ENCODE peak calls at places on chromosomes 3 and 15, in ten cellular contexts. V is spleen, T is right lobe of liver, U is stomach, C is testis, X is A549, G is ovary, N is heart left ventricle, O is uterus, Z is body of pancreas. S is an unnamed sample.

GRCh38 chr3:7759630-7760029 is 742.0 kb upstream of the LMCD1 start:
- DNase-seq in Z (no peak), O (no peak), N (no peak), C (no peak), T (no peak), X (no peak), V (no peak), G (no peak), U (no peak), S (no peak)

GRCh38 chr3:186142556-186142955 is 33.7 kb upstream of the ETV5 start:
- DNase-seq in Z (no peak), V (no peak), N (no peak), C (no peak), X (no peak), O (no peak), G (no peak), T (no peak), U (no peak), S (no peak)

GRCh38 chr15:48717458-48717857 is 71.9 kb upstream of the FBN1 start:
- DNase-seq in V (no peak), T (no peak), X (no peak), N (no peak), U (no peak), Z (no peak), G (no peak), C (no peak), O (no peak), S (peak)

GRCh38 chr15:69535101-69535638 is 82.6 kb downstream of the RPLP1 start:
- DNase-seq in X (no peak), Z (no peak), N (no peak), C (no peak), T (no peak), V (no peak), G (no peak), O (no peak), U (no peak), S (no peak)

GRCh38 chr3:16448691-16449090 is 64.8 kb downstream of the RFTN1 start:
- DNase-seq in V (no peak), X (peak), U (peak), G (peak), O (peak), N (peak), Z (peak), C (peak), T (no peak), S (no peak)

GRCh38 chr15:58840048-58840447 is 68.9 kb downstream of the MINDY2 start:
- DNase-seq in N (no peak), V (no peak), U (no peak), T (no peak), Z (no peak), G (no peak), C (no peak), X (no peak), O (no peak), S (no peak)

GRCh38 chr3:176631175-176631574 is 566.1 kb downstream of the TBL1XR1 start:
- DNase-seq in T (no peak), N (no peak), O (no peak), C (no peak), U (no peak), V (no peak), G (no peak), X (no peak), Z (no peak), S (no peak)

GRCh38 chr3:62559831-62560445 is 186.6 kb upstream of the FEZF2 start:
- DNase-seq in G (no peak), U (no peak), N (no peak), O (no peak), C (no peak), T (no peak), X (peak), V (no peak), Z (no peak), S (no peak)

GRCh38 chr3:56960234-56960917 is 100.1 kb upstream of the SPATA12 start:
- DNase-seq in N (no peak), O (no peak), T (no peak), Z (no peak), U (no peak), G (no peak), V (no peak), C (no peak), X (no peak), S (no peak)

GRCh38 chr15:61530769-61531168 is 301.7 kb upstream of the RORA start:
- DNase-seq in N (no peak), O (no peak), X (no peak), G (no peak), Z (no peak), T (no peak), V (no peak), C (no peak), U (no peak), S (no peak)

GRCh38 chr3:101903426-101903825 is 54.1 kb downstream of the NFKBIZ start:
- DNase-seq in O (no peak), Z (no peak), G (no peak), X (no peak), U (no peak), T (no peak), N (no peak), C (no peak), V (no peak), S (no peak)

GRCh38 chr15:65558997-65559760 is 28.9 kb downstream of the HACD3 start:
- DNase-seq in O (no peak), Z (no peak), N (no peak), G (no peak), V (no peak), C (no peak), U (no peak), X (no peak), T (no peak), S (no peak)

GRCh38 chr3:64008487-64008886 is 14.8 kb downstream of the PSMD6 start:
- DNase-seq in X (no peak), V (no peak), Z (no peak), T (no peak), U (no peak), O (no peak), C (no peak), N (no peak), G (no peak), S (no peak)
- TF ChIP-seq POLR2A in X (no peak), V (no peak), Z (no peak), T (no peak), U (no peak), O (no peak), C (no peak), N (no peak), G (no peak), S (no peak)

GRCh38 chr3:128359060-128359664 is 107.5 kb downstream of the DNAJB8 start:
- DNase-seq in Z (no peak), T (no peak), N (no peak), U (no peak), C (no peak), V (no peak), X (no peak), O (no peak), G (no peak), S (no peak)
- TF ChIP-seq POLR2A in Z (no peak), T (no peak), N (no peak), U (no peak), C (no peak), V (no peak), X (no peak), O (no peak), G (no peak), S (no peak)

DNA sequence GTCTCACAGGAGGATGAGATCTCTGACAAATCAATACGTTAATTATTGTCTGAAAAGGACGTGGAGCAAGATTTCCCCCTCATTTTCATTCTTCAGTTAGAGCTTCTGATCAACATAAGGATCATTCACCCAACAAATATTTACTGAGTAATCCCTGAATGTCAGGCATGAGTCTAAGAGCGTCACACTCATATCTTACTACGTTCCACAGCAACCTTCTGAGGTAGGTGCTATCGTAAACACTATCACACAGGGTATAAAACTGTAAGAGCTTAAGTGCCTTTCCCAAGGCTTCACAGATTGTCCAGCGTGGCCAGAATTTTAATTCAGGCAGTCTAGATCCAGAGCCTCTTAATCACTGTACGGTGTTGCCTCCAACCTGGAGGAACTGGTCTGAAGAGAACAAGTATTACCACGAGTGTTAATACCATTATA is 10.6 kb upstream of the TM4SF1 start:
- DNase-seq in U (no peak), Z (no peak), G (no peak), C (no peak), V (no peak), T (no peak), X (peak), N (no peak), O (no peak), S (no peak)
- TF ChIP-seq POLR2A in U (no peak), Z (peak), G (no peak), C (no peak), V (no peak), T (no peak), X (no peak), N (no peak), O (no peak), S (no peak)

GRCh38 chr15:90594297-90594696 is 64.6 kb downstream of the CRTC3 start:
- DNase-seq in T (peak), O (peak), X (peak), V (peak), C (peak), G (peak), Z (peak), N (peak), U (peak), S (peak)
- TF ChIP-seq POLR2A in T (peak), O (no peak), X (no peak), V (peak), C (no peak), G (no peak), Z (no peak), N (no peak), U (no peak), S (peak)

GRCh38 chr3:48188266-48189201 is at the start of gene CDC25A:
- DNase-seq in U (peak), O (peak), G (peak), N (peak), Z (peak), V (peak), C (peak), X (peak), T (peak), S (peak)
- TF ChIP-seq POLR2A in U (no peak), O (no peak), G (no peak), N (peak), Z (no peak), V (no peak), C (no peak), X (peak), T (no peak), S (peak)

DNA sequence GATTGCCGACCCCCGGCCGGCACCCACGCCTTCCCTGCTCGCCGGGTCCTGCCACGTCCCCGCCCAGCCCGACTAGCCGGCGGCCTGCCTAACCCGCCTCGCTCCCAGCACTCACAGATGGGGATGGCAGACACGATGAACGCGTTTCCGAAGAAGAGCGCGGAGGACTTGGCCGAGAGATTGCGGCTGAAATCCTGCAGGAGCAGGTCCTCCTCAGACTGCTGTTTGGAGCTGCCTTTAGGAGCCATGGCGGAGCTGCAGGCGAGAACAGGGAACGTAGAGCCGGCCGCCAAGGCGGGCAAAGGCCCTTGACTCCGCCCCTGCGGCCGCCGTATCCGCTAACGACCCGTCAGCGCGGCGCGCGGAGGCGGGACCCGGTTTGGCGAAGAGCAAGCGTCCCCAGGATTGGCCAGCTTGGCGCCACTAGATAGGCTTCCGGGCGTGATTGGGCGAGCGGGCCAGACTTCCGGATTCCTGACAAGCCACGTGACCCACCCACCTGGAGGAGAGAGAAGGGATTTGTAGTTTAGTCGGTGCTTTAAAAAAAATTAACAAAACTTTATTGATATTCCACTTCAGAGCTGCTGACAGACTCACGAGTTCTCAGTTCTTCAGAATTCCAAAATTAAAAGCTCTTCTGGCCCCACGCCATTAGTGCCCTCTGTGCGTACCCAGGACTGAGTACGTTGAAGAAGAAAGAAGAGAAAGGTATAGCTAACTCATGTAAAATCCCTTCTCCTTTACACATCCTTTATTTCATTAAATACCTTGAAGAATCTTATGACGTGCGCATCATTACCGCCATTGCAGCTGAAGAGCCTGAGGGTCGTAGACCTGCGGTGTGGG is at the start of gene SSR3:
- DNase-seq in T (peak), G (peak), C (peak), O (peak), U (peak), Z (peak), V (peak), X (peak), N (peak), S (peak)
- TF ChIP-seq POLR2A in T (peak), G (peak), C (peak), O (peak), U (peak), Z (peak), V (peak), X (peak), N (peak), S (peak)

GRCh38 chr15:39318231-39318630 is 262.6 kb upstream of the THBS1 start:
- DNase-seq in N (no peak), U (no peak), X (no peak), V (no peak), Z (no peak), C (no peak), T (no peak), G (no peak), O (no peak), S (no peak)

GRCh38 chr15:39321977-39322376 is 258.9 kb upstream of the THBS1 start:
- DNase-seq in U (no peak), O (no peak), X (no peak), T (no peak), V (no peak), G (no peak), N (no peak), C (no peak), Z (no peak), S (no peak)

GRCh38 chr15:39320355-39320754 is 260.5 kb upstream of the THBS1 start:
- DNase-seq in Z (no peak), N (no peak), U (no peak), T (no peak), X (no peak), V (no peak), G (no peak), C (no peak), O (no peak), S (no peak)

GRCh38 chr15:39323157-39323556 is 257.7 kb upstream of the THBS1 start:
- DNase-seq in N (no peak), C (no peak), O (no peak), Z (no peak), G (no peak), T (no peak), U (no peak), V (no peak), X (no peak), S (no peak)

DNA sequence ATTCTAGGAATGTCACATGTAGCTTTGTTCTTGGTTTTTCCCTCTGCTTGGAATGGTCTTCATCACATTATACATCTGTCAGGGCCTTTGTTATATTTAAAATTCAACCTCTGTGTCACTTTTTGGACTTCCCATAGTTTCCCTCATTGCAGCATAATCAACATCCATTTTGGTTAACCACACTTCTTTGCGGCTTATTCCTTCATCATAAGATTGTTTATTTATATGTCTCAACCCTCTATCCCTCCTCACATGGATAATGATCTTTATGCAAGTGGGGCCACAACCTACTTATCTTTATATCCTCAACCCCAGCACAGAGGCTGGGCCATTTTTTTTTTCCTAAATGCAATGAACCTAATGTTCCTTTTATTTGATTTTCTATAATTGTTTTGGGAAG is 260.0 kb upstream of the THBS1 start:
- DNase-seq in C (no peak), X (no peak), V (no peak), O (no peak), T (no peak), G (no peak), N (no peak), Z (no peak), U (no peak), S (no peak)
- TF ChIP-seq POLR2A in C (no peak), X (no peak), V (no peak), O (no peak), T (no peak), G (no peak), N (no peak), Z (no peak), U (no peak), S (no peak)

DNA sequence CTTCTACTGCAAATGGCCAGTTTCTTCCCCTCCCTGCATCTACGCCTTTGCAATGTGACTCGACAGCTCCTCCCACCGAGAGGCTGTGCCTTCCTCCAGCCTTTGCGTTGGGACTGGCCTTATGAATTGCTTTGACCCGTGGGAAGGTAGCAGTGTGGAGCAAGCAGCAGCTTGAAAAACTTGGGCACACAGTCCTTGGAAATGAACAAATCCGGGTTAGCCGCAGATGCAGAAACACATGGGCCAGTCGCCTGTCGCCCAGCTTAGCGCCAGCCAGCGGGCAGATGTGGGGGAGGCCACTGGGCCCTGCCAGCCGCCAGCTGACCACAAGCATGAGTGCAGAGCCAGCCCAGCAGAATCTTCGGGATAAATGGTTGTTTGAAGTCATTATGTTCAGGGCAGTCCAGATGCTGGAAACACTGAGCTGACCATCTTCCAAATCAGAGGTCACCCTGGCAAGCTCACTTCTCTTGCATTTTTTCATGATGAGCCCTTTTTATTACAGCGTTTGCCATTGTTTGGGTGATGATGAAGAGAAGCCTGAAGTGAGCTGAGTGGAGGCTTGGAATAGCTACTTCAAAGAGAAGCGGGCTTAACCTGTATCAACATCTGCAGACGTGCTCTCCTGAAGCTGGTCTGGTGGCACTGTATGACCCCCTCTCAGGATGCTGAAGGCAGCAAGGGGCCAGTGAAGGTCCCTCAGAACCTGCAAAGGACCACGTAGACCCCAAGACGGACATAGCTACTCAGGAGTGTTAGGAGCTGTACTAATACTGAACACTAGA is 9.8 kb downstream of the SELENOS start:
- DNase-seq in O (peak), N (peak), V (no peak), C (no peak), T (no peak), U (no peak), Z (peak), G (no peak), X (no peak), S (no peak)
- TF ChIP-seq POLR2A in O (no peak), N (no peak), V (no peak), C (no peak), T (no peak), U (no peak), Z (peak), G (no peak), X (no peak), S (no peak)

DNA sequence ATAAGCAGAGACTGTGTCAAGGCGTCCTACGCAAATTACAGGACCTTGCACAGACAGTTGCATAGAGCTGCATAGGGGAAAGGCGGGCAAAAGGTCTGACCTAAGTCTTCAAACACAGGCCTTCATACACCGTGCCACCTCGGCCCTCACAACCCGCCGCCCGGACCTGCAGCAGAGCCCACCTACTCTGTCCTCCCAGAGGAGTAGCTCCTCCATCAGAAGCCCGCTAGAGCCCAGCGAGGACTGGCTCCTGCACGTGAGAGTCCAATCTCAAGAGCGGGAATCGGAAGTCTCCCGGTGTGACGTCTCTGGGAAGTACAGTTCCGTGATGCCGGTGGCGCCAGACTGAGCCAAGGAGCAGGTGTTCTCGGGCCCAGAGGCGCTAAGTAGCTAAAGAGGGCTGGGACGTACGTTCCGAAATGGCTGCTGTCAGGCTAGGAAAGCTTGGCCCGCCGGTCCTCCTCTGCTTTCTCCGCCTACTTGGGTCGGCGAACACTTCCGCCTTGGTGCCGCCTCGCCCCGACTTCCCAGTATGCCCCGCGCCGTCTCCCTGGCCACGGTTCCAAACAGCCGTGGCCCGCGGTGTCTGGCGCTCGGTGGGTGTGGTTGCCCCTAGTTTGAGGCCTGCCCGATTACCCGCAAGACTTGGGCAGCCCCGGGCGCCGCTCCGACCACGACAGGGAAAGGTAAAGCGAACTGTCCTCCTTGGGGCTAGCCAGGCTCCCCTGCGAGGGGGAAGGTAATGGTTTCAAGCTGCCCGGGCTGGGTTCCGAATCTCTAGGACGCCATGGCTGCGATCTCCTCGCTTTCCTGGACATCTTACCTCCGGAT is at the start of the genes ASTE1 and NEK11:
- DNase-seq in X (peak), O (peak), V (peak), C (peak), U (peak), N (peak), Z (peak), T (peak), G (peak), S (peak)
- TF ChIP-seq POLR2A in X (peak), O (peak), V (no peak), C (peak), U (no peak), N (peak), Z (peak), T (peak), G (peak), S (peak)